ENCODE peak calls at places on chromosome 4, in eight cellular contexts. E is pancreas, D is tibial artery, R is OCI-LY7, B is suprapubic skin, N is ascending aorta, V is heart right ventricle, L is colonic mucosa. W is an unnamed sample.

GRCh38 chr4:39410415-39410814 is 3.7 kb downstream of the KLB start:
- DNase-seq in E (no peak), D (no peak), R (peak), B (no peak), N (no peak), V (no peak), L (no peak), W (no peak)

GRCh38 chr4:37268311-37268710 is 23.8 kb downstream of the NWD2 start:
- DNase-seq in E (no peak), D (no peak), R (no peak), B (no peak), N (no peak), V (no peak), L (no peak), W (no peak)

GRCh38 chr4:41134581-41134980 is 79.8 kb downstream of the APBB2 start:
- DNase-seq in E (no peak), D (no peak), R (peak), B (no peak), N (no peak), V (no peak), L (no peak), W (no peak)

GRCh38 chr4:77938560-77938959 is 75.9 kb downstream of the MRPL1 start:
- DNase-seq in E (no peak), D (no peak), R (no peak), B (no peak), N (no peak), V (no peak), L (no peak), W (no peak)

GRCh38 chr4:11814758-11815157 is 386.1 kb upstream of the HS3ST1 start:
- DNase-seq in E (no peak), D (no peak), R (no peak), B (no peak), N (no peak), V (no peak), L (no peak), W (no peak)

GRCh38 chr4:39259571-39260330 is 77.4 kb downstream of the WDR19 start:
- DNase-seq in E (no peak), D (no peak), R (no peak), B (no peak), N (no peak), V (no peak), L (no peak), W (no peak)

GRCh38 chr4:2484993-2485392 is 16.1 kb downstream of the RNF4 start:
- DNase-seq in E (peak), D (peak), R (peak), B (peak), N (peak), V (peak), L (peak), W (peak)

GRCh38 chr4:60078984-60079383 is 1121.1 kb upstream of the ADGRL3 start:
- DNase-seq in E (no peak), D (no peak), R (no peak), B (no peak), N (no peak), V (no peak), L (no peak), W (no peak)

GRCh38 chr4:113646456-113646809 is 115.1 kb downstream of the CAMK2D start:
- DNase-seq in E (no peak), D (no peak), R (no peak), B (no peak), N (no peak), V (no peak), L (peak), W (no peak)

GRCh38 chr4:23333556-23333945 is 556.3 kb downstream of the PPARGC1A start:
- DNase-seq in E (no peak), D (no peak), R (no peak), B (no peak), N (no peak), V (no peak), L (no peak), W (no peak)

GRCh38 chr4:8198906-8199593 is at the start of gene SH3TC1:
- DNase-seq in E (peak), D (peak), R (peak), B (peak), N (peak), V (peak), L (peak), W (peak)

GRCh38 chr4:137621056-137621455 is 88.8 kb upstream of the PCDH18 start:
- DNase-seq in E (no peak), D (no peak), R (no peak), B (no peak), N (no peak), V (no peak), L (no peak), W (no peak)

GRCh38 chr4:176422511-176422910 is 102.7 kb downstream of the SPCS3 start:
- DNase-seq in E (no peak), D (no peak), R (no peak), B (no peak), N (no peak), V (no peak), L (no peak), W (no peak)
- H3K27ac ChIP-seq in E (no peak), D (no peak), R (no peak), B (no peak), N (no peak), V (no peak), L (no peak), W (no peak)

GRCh38 chr4:83216856-83217683 is 67.5 kb downstream of the COQ2 start:
- DNase-seq in E (no peak), D (no peak), R (no peak), B (no peak), N (no peak), V (no peak), L (no peak), W (no peak)
- H3K27ac ChIP-seq in E (no peak), D (no peak), R (peak), B (no peak), N (no peak), V (no peak), L (peak), W (no peak)

DNA sequence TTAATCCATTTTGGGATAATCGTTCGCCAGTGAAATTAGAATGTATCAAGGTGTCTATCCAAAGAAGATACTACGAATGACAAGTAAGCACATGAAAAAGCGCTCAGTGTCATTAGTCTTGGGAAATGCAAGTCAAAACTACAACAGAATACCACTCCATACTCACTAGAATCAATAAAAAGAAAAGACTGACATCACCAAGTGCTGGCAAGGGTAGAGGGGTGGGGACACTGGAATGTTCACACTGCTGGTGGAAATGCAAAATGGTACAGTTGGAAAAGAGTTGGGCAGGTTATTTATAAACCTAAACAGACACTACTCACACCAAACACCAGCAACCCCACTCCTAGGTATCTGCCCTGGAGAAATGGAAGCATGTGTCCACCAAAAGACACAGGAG is 11.2 kb downstream of the WDR1 start:
- DNase-seq in E (no peak), D (no peak), R (no peak), B (no peak), N (no peak), V (no peak), L (no peak), W (no peak)
- H3K27ac ChIP-seq in E (no peak), D (peak), R (no peak), B (peak), N (peak), V (peak), L (peak), W (peak)

GRCh38 chr4:184844742-184845141 is 19.0 kb upstream of the ACSL1 start:
- DNase-seq in E (no peak), D (no peak), R (no peak), B (no peak), N (no peak), V (no peak), L (no peak), W (no peak)
- H3K27ac ChIP-seq in E (no peak), D (no peak), R (no peak), B (peak), N (no peak), V (no peak), L (no peak), W (no peak)

GRCh38 chr4:162139412-162139811 is 24.4 kb downstream of the FSTL5 start:
- DNase-seq in E (no peak), D (no peak), R (no peak), B (no peak), N (no peak), V (no peak), L (no peak), W (no peak)
- H3K27ac ChIP-seq in E (no peak), D (no peak), R (no peak), B (no peak), N (no peak), V (no peak), L (no peak), W (no peak)

DNA sequence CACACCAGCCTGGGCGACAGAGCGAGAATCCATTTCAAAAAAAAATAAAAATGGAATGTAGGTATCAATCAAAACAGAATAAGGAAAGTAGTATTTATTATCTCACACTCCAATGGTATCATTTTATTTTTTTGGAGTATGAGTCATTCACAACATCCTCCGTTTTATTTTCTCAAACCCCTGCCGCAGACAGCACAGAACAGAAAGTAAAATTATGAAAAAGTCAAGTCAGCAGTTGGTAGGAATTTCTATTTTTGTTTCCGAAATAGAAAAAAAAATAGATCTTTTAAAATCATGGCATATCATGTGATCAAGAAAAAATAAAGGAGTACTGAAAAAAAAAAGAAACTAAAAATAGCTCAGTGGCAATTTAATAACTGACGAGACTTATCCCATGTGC is 490.7 kb upstream of the TENM3 start:
- DNase-seq in E (no peak), D (no peak), R (no peak), B (no peak), N (no peak), V (no peak), L (no peak), W (no peak)
- H3K27ac ChIP-seq in E (no peak), D (no peak), R (no peak), B (no peak), N (no peak), V (no peak), L (no peak), W (no peak)

DNA sequence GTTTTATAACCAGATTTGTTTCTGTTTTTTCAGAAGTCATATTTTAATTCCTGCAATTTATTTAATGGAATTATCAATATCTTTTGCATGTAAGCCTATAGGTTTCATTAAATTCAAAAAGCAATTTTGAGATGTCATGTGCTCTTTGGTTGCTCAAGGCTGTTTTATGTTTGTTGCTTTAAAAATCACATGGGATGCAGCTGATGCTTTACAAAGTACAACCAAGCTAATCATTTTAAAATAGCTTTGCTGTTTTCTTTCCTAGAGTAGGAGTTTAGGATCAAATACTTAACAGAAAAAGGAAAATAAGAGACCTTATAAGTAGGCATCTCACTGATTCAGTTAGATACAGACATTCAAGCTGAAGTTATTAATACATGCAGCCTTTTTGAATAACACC is 11.3 kb downstream of the CPEB2 start:
- DNase-seq in E (no peak), D (no peak), R (no peak), B (no peak), N (no peak), V (no peak), L (no peak), W (no peak)
- H3K27ac ChIP-seq in E (no peak), D (peak), R (no peak), B (no peak), N (no peak), V (no peak), L (no peak), W (peak)

GRCh38 chr4:151313306-151314028 is 11.9 kb downstream of the SH3D19 start:
- DNase-seq in E (no peak), D (no peak), R (no peak), B (no peak), N (no peak), V (no peak), L (no peak), W (no peak)
- H3K27ac ChIP-seq in E (no peak), D (no peak), R (no peak), B (no peak), N (no peak), V (peak), L (peak), W (peak)

GRCh38 chr4:1133033-1133432 is 19.7 kb upstream of the RNF212 start:
- DNase-seq in E (no peak), D (no peak), R (no peak), B (no peak), N (no peak), V (no peak), L (no peak), W (no peak)
- H3K27ac ChIP-seq in E (no peak), D (no peak), R (no peak), B (no peak), N (no peak), V (no peak), L (no peak), W (no peak)

GRCh38 chr4:162011039-162011438 is 152.8 kb downstream of the FSTL5 start:
- DNase-seq in E (no peak), D (no peak), R (no peak), B (no peak), N (no peak), V (no peak), L (no peak), W (no peak)
- H3K27ac ChIP-seq in E (no peak), D (no peak), R (no peak), B (no peak), N (no peak), V (no peak), L (no peak), W (no peak)

W was measured in substantia nigra.